ENCODE peak calls at places on chromosomes 5 and 9, in six cellular contexts. M, K, G, V, W and L are unnamed samples.

GRCh38 chr5:154523704-154524103 is 45.7 kb upstream of the HAND1 start:
- DNase-seq in M (no peak), K (no peak), G (peak; percentile 29), V (no peak), W (peak; percentile 2), L (peak; percentile 18)

GRCh38 chr9:137305788-137306545 is 3.9 kb upstream of the NRARP start:
- DNase-seq in M (peak; percentile 76), K (no peak), G (peak; percentile 15), V (no peak), W (no peak), L (peak; percentile 54)

GRCh38 chr5:84885479-84886258 is 501.0 kb upstream of the EDIL3 start:
- DNase-seq in M (no peak), K (no peak), G (no peak), V (no peak), W (peak; percentile 57), L (peak; percentile 42)

GRCh38 chr5:88882321-88883038 is 504 bp downstream of the MEF2C start:
- DNase-seq in M (no peak), K (no peak), G (no peak), V (no peak), W (peak; percentile 26), L (no peak)

GRCh38 chr5:145944328-145944727 is 8.0 kb downstream of the SH3RF2 start:
- DNase-seq in M (no peak), K (no peak), G (no peak), V (no peak), W (no peak), L (no peak)

GRCh38 chr9:129632460-129632859 is 6.5 kb downstream of the NTMT1 start:
- DNase-seq in M (no peak), K (no peak), G (no peak), V (no peak), W (no peak), L (no peak)

GRCh38 chr5:55039843-55040242 is 15.8 kb downstream of the GZMK start:
- DNase-seq in M (no peak), K (no peak), G (no peak), V (no peak), W (no peak), L (no peak)

GRCh38 chr9:133334161-133334560 is 1.8 kb downstream of the SURF6 start:
- DNase-seq in M (peak; percentile 38), K (no peak), G (no peak), V (no peak), W (no peak), L (no peak)

GRCh38 chr9:107280543-107280942 is 2.5 kb upstream of the RAD23B start:
- DNase-seq in M (no peak), K (no peak), G (no peak), V (no peak), W (no peak), L (no peak)

GRCh38 chr5:35183243-35183955 is 46.9 kb downstream of the PRLR start:
- DNase-seq in M (peak; percentile 42), K (peak; percentile 54), G (peak; percentile 64), V (peak; percentile 45), W (peak; percentile 62), L (no peak)

GRCh38 chr9:135978650-135979461 is 17.7 kb upstream of the UBAC1 start:
- DNase-seq in M (no peak), K (no peak), G (no peak), V (no peak), W (no peak), L (no peak)

GRCh38 chr5:138458353-138458752 is 6.9 kb upstream of the EGR1 start:
- DNase-seq in M (peak; percentile 58), K (no peak), G (no peak), V (no peak), W (no peak), L (no peak)

GRCh38 chr9:135336722-135337490 is 142.7 kb upstream of the PPP1R26 start:
- DNase-seq in M (peak; percentile 45), K (peak; percentile 15), G (no peak), V (no peak), W (no peak), L (no peak)

GRCh38 chr9:13728917-13729811 is 449.7 kb upstream of the MPDZ start:
- DNase-seq in M (no peak), K (no peak), G (no peak), V (no peak), W (peak; percentile 53), L (no peak)

DNA sequence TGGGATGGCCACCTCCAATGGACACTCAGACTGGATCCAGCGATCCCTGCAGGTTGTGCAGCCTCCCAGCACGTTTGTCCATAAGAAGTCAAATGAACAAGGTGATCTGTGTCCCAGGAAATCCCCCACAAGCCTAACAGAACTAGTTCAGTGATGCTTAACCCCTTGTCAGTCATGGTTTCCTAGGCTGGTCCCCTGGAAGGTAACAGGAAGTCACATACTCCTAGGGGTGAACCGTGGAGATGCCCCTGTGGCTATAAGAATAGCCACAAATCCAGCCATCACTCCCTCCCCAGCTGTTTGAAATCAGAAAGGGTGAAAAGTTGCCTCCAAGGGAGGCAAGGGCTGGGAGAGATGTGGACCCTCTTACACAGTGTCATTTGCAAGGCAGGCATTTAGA is 22.5 kb downstream of the PAX5 start:
- DNase-seq in M (no peak), K (no peak), G (no peak), V (no peak), W (no peak), L (no peak)
- H3K4me1 ChIP-seq in M (no peaks in the 10 kb centered on the region), K (no peaks in the 10 kb centered on the region), G (peaks cover 9% of the 10 kb centered on the region), V (no peaks in the 10 kb centered on the region), W (no peaks in the 10 kb centered on the region), L (no peaks in the 10 kb centered on the region)

GRCh38 chr9:113591899-113592625 is 128.5 kb downstream of the RGS3 start:
- DNase-seq in M (peak; percentile 31), K (no peak), G (no peak), V (no peak), W (no peak), L (no peak)

GRCh38 chr9:113594484-113595299 is 131.2 kb downstream of the RGS3 start:
- DNase-seq in M (peak; percentile 84), K (peak; percentile 51), G (no peak), V (no peak), W (no peak), L (no peak)

GRCh38 chr9:113590991-113591898 is 127.7 kb downstream of the RGS3 start:
- DNase-seq in M (peak; percentile 94), K (peak; percentile 83), G (peak; percentile 89), V (peak; percentile 70), W (peak; percentile 71), L (peak; percentile 85)

GRCh38 chr9:113592806-113593575 is 129.5 kb downstream of the RGS3 start:
- DNase-seq in M (no peak), K (no peak), G (no peak), V (no peak), W (no peak), L (no peak)

GRCh38 chr9:113593682-113594281 is 130.3 kb downstream of the RGS3 start:
- DNase-seq in M (peak; percentile 97), K (peak; percentile 95), G (peak; percentile 98), V (peak; percentile 79), W (peak; percentile 96), L (peak; percentile 97)
- H3K4me3 ChIP-seq in M (peak overlapping the region; percentile 91), K (peak overlapping the region; percentile 59), G (peak overlapping the region; percentile 64), V (peak overlapping the region; percentile 54), W (peak overlapping the region; percentile 77), L (peak overlapping the region; percentile 90)

DNA sequence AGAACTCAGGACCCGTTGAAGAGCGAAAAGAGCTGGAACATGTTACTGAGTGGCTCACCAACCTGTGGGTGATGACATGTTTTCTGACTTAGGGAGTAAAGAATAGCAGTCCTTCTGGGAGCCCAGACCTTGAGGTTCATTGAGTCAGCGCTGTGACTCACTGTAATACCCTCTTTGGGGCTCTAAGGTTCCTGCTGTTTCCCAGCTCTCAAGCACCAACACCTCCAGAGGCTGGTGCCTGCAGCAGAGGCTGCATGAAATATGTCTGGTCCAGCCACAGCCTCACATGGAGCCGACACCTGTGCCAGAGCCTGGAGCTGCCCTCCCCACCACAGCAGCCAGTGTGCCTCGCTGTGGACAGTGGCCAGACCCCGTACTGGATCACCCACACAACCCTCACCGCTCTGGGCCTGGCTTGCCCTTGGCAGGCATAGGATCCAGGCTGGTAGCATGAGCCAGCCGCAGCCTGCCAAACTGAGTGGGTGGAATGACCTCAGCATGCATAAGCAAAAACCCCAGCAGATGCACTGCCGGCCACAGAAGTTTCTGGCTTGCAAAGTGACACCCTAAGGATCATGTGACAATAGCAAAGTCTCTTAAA is 143.5 kb upstream of the MRPS30 start:
- DNase-seq in M (no peak), K (no peak), G (no peak), V (no peak), W (peak; percentile 51), L (no peak)
- H3K9me3 ChIP-seq in M (no peaks in the 10 kb centered on the region), K (no peaks in the 10 kb centered on the region), G (no peaks in the 10 kb centered on the region), V (peaks cover 7% of the 10 kb centered on the region), W (no peaks in the 10 kb centered on the region), L (no peaks in the 10 kb centered on the region)

DNA sequence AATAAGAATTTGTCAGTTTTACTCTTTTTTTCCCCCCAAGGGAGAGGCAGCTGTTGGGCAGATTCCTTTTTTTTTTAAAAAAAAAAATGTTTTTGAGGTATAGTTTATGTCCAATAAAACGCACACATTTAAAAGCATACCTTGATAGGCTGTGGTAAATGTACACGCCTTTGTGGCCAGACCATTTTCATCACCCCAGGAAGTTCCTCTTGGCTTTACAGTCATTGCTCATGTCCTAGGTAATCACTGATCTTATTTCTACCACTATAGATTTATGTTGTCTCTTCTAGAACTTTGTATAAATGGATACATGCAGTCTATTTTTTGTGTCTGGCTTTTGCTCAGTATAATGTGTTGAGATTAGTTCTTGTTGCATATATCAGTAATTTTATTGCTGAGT is 9.8 kb downstream of the SUB1 start:
- DNase-seq in M (no peak), K (no peak), G (no peak), V (no peak), W (no peak), L (no peak)
- H3K4me1 ChIP-seq in M (peaks cover 1% of the 10 kb centered on the region), K (peaks cover 10% of the 10 kb centered on the region), G (no peaks in the 10 kb centered on the region), V (peaks cover 13% of the 10 kb centered on the region), W (peaks cover 3% of the 10 kb centered on the region), L (peaks cover 30% of the 10 kb centered on the region)

GRCh38 chr9:89436963-89437625 is 60.8 kb downstream of the SEMA4D start:
- DNase-seq in M (no peak), K (no peak), G (no peak), V (peak; percentile 77), W (no peak), L (no peak)
- H3K4me3 ChIP-seq in M (no peak overlapping the region), K (no peak overlapping the region), G (no peak overlapping the region), V (no peak overlapping the region), W (no peak overlapping the region), L (no peak overlapping the region)

GRCh38 chr9:122656378-122656777 is 1.0 kb downstream of the OR1B1 start:
- DNase-seq in M (no peak), K (no peak), G (no peak), V (no peak), W (no peak), L (no peak)
- H3K9me3 ChIP-seq in M (no peaks in the 10 kb centered on the region), K (no peaks in the 10 kb centered on the region), G (peaks cover 15% of the 10 kb centered on the region), V (no peaks in the 10 kb centered on the region), W (no peaks in the 10 kb centered on the region), L (no peaks in the 10 kb centered on the region)